ENCODE peak calls at places on chromosomes 11 and 22, in eight cellular contexts. K, L, A, I, B, R, U and H are unnamed samples.

GRCh38 chr11:99535819-99536218 is 515.1 kb downstream of the CNTN5 start:
- DNase-seq in A (no peak), B (no peak), R (no peak), L (no peak), I (no peak), K (no peak), U (no peak), H (no peak)

GRCh38 chr11:22688914-22689313 is 22.5 kb downstream of the GAS2 start:
- DNase-seq in L (no peak), A (no peak), I (no peak), R (no peak), K (no peak), U (no peak), B (no peak), H (no peak)

GRCh38 chr22:40345271-40345670 is 1.0 kb upstream of the ADSL start:
- DNase-seq in I (no peak), A (no peak), B (no peak), K (no peak), U (peak), L (no peak), R (no peak), H (no peak)

GRCh38 chr22:49368221-49368975 is 459.3 kb downstream of the BRD1 start:
- DNase-seq in I (no peak), B (no peak), R (no peak), A (peak), K (no peak), U (no peak), L (peak), H (no peak)

GRCh38 chr11:110297726-110298297 is 1.4 kb upstream of the RDX start:
- DNase-seq in K (peak), L (no peak), A (no peak), I (no peak), B (no peak), U (no peak), R (no peak), H (no peak)

GRCh38 chr11:119742263-119742861 is 13.4 kb upstream of the NECTIN1 start:
- DNase-seq in A (no peak), R (no peak), L (peak), B (no peak), K (peak), U (peak), I (no peak), H (no peak)

GRCh38 chr11:65743928-65744698 is 23.5 kb upstream of the RNASEH2C start:
- DNase-seq in L (no peak), K (peak), B (peak), I (no peak), U (peak), R (peak), A (peak), H (peak)

GRCh38 chr22:48045369-48045768 is 1282.9 kb downstream of the TBC1D22A start:
- DNase-seq in B (no peak), L (no peak), R (no peak), U (peak), I (no peak), A (no peak), K (no peak), H (no peak)

GRCh38 chr11:119681537-119681936 is 47.5 kb downstream of the NECTIN1 start:
- DNase-seq in K (no peak), B (no peak), I (no peak), R (no peak), L (no peak), A (no peak), U (no peak), H (no peak)

GRCh38 chr11:74018331-74019005 is 9.6 kb upstream of the UCP3 start:
- DNase-seq in I (peak), B (no peak), R (no peak), U (peak), L (no peak), A (peak), K (no peak), H (no peak)

GRCh38 chr11:113176971-113177370 is 137.4 kb upstream of the TTC12 start:
- DNase-seq in A (no peak), B (no peak), R (no peak), K (no peak), L (no peak), U (no peak), I (no peak), H (no peak)

GRCh38 chr11:73538381-73538872 is 59.5 kb downstream of the FAM168A start:
- DNase-seq in U (no peak), I (no peak), K (peak), A (no peak), R (peak), L (no peak), B (no peak), H (no peak)

GRCh38 chr22:23100124-23100801 is 29.9 kb downstream of the GNAZ start:
- DNase-seq in K (no peak), I (no peak), A (no peak), R (no peak), L (no peak), B (no peak), U (no peak), H (peak)

GRCh38 chr11:60504219-60504618 is 11.0 kb upstream of the MS4A13 start:
- DNase-seq in R (no peak), L (no peak), U (peak), B (no peak), I (no peak), K (no peak), A (no peak), H (no peak)

GRCh38 chr22:44870021-44870420 is 117.6 kb downstream of the ARHGAP8 start:
- DNase-seq in R (no peak), B (peak), U (no peak), A (no peak), K (peak), L (no peak), I (no peak), H (peak)

GRCh38 chr22:31533391-31533790 is 37.1 kb downstream of the SFI1 start:
- DNase-seq in K (no peak), L (no peak), I (no peak), B (no peak), U (no peak), A (no peak), R (no peak), H (no peak)

GRCh38 chr22:21009638-21010425 is 5.1 kb upstream of the P2RX6 start:
- DNase-seq in B (no peak), K (peak), U (peak), A (peak), L (no peak), I (peak), R (no peak), H (peak)

GRCh38 chr22:36123673-36124630 is 36.6 kb downstream of the APOL3 start:
- DNase-seq in L (peak), U (peak), I (peak), B (peak), A (peak), K (peak), R (peak), H (peak)
- TF ChIP-seq POLR2AphosphoS5 in L (peak), U (peak), I (peak), B (no peak), A (peak), K (peak), R (no peak), H (no peak)

DNA sequence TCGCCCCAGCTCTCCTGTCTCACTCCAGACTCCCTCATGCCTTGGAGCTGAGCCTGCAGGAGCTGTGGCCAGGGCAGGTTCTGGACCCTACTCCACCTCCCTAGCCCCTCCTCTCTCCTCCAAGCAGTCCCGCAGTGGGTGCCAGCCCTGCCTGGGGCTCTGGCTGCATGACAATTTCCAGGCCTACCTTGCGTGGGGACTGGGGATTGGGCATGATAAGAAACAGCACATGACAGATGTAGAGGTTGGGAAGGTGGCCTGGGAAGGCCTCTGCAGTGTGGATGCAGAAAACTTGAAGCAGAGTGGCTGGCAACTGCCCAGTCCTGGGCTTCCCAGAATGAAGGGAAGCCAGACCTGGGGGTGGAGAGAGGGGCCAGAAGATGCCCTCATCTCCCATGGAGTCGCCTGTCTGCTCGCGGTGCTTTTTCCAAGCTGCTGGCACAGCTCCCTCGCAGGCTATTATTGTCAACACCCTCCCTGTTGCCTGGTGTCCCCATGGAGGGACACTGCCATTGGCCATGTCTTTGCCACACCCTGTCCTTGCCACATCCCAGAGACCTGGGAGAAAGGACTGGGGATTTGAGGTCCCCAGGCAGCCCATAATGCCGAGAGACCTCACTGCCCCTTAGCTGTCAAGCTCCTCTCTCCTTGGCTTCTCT is 48.9 kb upstream of the CDON start:
- DNase-seq in R (no peak), A (peak), B (no peak), U (no peak), L (peak), I (no peak), K (no peak), H (no peak)
- TF ChIP-seq POLR2AphosphoS5 in R (no peak), A (no peak), B (no peak), U (peak), L (no peak), I (no peak), K (no peak), H (no peak)

DNA sequence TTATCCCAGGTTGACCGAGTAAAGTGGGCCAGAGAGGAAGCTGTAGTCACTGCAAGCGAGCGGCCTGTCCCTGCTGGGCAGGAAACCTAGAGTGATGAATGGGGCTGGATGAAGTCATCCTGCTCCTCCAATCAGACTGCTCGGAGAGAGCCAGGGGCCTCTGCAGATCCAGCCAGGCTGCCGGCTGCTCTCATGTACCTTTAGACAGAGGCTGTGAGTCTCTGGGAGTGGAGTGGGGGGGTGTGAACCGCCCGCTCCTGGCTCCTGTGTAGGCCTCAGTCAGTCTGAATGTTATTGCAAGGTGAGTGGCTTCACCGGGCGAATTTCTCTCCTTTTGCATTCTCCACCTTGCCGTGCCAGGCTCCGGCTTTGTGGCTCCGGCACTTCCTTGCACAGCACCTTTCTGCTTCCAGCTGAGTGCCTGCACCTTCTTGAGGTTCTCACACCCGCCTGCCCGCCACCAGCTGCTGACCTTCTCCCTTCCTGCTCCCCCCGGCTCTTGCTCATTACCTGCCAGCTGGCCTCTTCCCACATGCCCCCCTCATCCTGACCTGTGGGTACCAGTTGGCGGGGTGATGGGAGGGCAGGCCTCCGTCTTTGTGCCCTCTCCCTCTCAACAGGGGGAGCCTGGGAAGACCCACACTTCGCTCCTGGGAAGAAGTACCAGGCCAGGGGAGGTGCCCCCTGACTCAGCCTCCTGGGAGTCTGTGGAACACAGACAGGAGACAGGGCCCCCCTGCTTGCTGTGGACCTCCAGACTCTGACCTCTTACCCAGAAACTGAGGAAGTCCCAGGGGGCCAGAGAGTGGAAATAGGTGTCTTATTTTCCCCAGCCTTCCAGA is 79.9 kb downstream of the GRAMD1B start:
- DNase-seq in A (no peak), K (peak), I (no peak), R (peak), U (no peak), L (no peak), B (no peak), H (no peak)
- TF ChIP-seq POLR2AphosphoS5 in A (no peak), K (no peak), I (no peak), R (no peak), U (no peak), L (no peak), B (no peak), H (no peak)

DNA sequence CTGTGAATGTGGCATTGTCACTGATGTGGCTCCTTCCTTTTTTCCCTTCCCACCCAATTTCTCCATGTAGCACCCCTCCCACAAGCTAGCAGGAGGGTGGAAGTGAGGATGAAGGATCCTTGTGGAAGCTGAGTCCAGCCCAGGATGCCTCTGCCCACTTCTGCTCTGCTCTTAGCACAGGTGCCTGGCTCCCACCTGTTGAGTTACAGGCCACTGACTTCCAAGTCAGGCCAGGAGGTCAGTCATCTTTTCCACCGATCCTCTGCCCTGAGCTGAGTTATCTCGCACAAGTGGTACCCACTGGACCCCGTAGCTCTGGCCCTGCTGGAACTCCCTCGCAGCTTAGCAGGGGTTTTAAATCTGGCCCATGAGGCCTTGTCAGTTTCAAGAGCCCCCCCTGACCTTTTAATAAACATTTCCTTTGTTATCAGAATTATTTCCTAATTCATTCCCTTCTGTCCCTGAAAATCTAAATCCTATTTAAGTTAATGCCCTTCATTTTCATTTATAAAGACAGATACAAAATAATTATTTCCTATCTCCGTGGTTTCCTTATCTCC is 125.3 kb upstream of the CADM1 start:
- DNase-seq in I (no peak), R (no peak), B (no peak), A (no peak), K (no peak), U (no peak), L (no peak), H (no peak)
- TF ChIP-seq POLR2AphosphoS5 in I (no peak), R (no peak), B (no peak), A (no peak), K (no peak), U (no peak), L (no peak), H (no peak)